ENCODE peak calls at places on chromosome 17, in nine cellular contexts. E is activated T-helper 1 cell treated with anti-CD3 and anti-CD28 coated beads, Interleukin-12 subunit alpha, Interleukin-12 subunit beta, Interleukin-2, Interleukin-4 antibody, amounts not matched to agents 30 ng/mL and 10 ng/mL and 1 ng/mL, durations not matched to agents 14 hours and 24 hours and 36 hours; Y is psoas muscle; G is stimulated activated CD4-positive, alpha-beta T cell treated with anti-CD3 and anti-CD28 coated beads, TNF-alpha, amount 100 ng/mL, for 1 hour; X is B cell; Q is stromal cell of bone marrow; B is GM18507; I is DMS79 treated with DMSO at 0.1 percent for 48 hours; M is BJ. U is an unnamed sample.
A peak's percentile ranks its signal among the peaks of the same experiment; 100 is the strongest.

GRCh38 chr17:77098884-77099545 is 41.8 kb upstream of the SEC14L1 start:
- DNase-seq in E (no peak), Y (no peak), G (no peak), X (no peak), Q (peak; percentile 82), B (no peak), I (no peak), M (peak; percentile 59), U (no peak)

GRCh38 chr17:78226752-78227454 is 4.5 kb upstream of the TMEM235 start:
- DNase-seq in E (no peak), Y (no peak), G (no peak), X (no peak), Q (no peak), B (no peak), I (no peak), M (no peak), U (peak; percentile 28)

GRCh38 chr17:49898547-49899490 is 51.0 kb upstream of the TAC4 start:
- DNase-seq in E (no peak), Y (no peak), G (no peak), X (no peak), Q (no peak), B (no peak), I (no peak), M (no peak), U (peak; percentile 36)

GRCh38 chr17:41728056-41728455 is 6.4 kb downstream of the HAP1 start:
- DNase-seq in E (no peak), Y (no peak), G (no peak), X (no peak), Q (no peak), B (no peak), I (no peak), M (no peak), U (no peak)

GRCh38 chr17:57915980-57916757 is 39.0 kb downstream of the CUEDC1 start:
- DNase-seq in E (no peak), Y (no peak), G (no peak), X (no peak), Q (no peak), B (no peak), I (peak; percentile 27), M (no peak), U (no peak)

GRCh38 chr17:41655611-41656111 is 31.3 kb upstream of the KRT17 start:
- DNase-seq in E (no peak), Y (no peak), G (no peak), X (no peak), Q (no peak), B (no peak), I (peak; percentile 76), M (no peak), U (peak; percentile 71)

GRCh38 chr17:65029605-65030308 is 26.8 kb downstream of the GNA13 start:
- DNase-seq in E (no peak), Y (no peak), G (no peak), X (no peak), Q (no peak), B (no peak), I (no peak), M (no peak), U (no peak)

GRCh38 chr17:15009087-15009486 is 256.0 kb downstream of the PMP22 start:
- DNase-seq in E (no peak), Y (no peak), G (no peak), X (no peak), Q (no peak), B (no peak), I (no peak), M (no peak), U (no peak)

GRCh38 chr17:6654816-6655731 is 3.5 kb downstream of the C17orf100 start:
- DNase-seq in E (no peak), Y (no peak), G (no peak), X (no peak), Q (no peak), B (no peak), I (peak; percentile 75), M (no peak), U (peak; percentile 77)

GRCh38 chr17:28426081-28426519 is 20.1 kb upstream of the SLC46A1 start:
- DNase-seq in E (no peak), Y (no peak), G (no peak), X (no peak), Q (no peak), B (no peak), I (no peak), M (no peak), U (no peak)

GRCh38 chr17:40122466-40122943 is 734 bp downstream of the MSL1 start:
- DNase-seq in E (no peak), Y (peak; percentile 64), G (no peak), X (no peak), Q (no peak), B (no peak), I (no peak), M (no peak), U (peak; percentile 5)

GRCh38 chr17:63480826-63481487 is 4.1 kb downstream of the ACE start:
- DNase-seq in E (no peak), Y (no peak), G (no peak), X (no peak), Q (no peak), B (no peak), I (peak; percentile 74), M (no peak), U (peak; percentile 88)

GRCh38 chr17:76384987-76385891 is 830 bp downstream of the SPHK1 start:
- DNase-seq in E (no peak), Y (peak; percentile 72), G (peak; percentile 40), X (no peak), Q (peak; percentile 77), B (no peak), I (no peak), M (no peak), U (no peak)

GRCh38 chr17:61406543-61406845 is 6.9 kb downstream of the TBX2 start:
- DNase-seq in E (no peak), Y (no peak), G (no peak), X (no peak), Q (no peak), B (no peak), I (no peak), M (no peak), U (no peak)